ENCODE peak calls at places on chromosomes 2 and 18, in seven cellular contexts. W is endodermal cell, C is dorsolateral prefrontal cortex, M is H9, Q is mammary epithelial cell, N is mesendoderm, D is lung. S is an unnamed sample.
A peak's percentile ranks its signal among the peaks of the same experiment; 100 is the strongest.

GRCh38 chr2:101297383-101297782 is 11.1 kb downstream of the RNF149 start:
- DNase-seq in W (no peak), C (no peak), M (no peak), Q (no peak), N (no peak), D (no peak), S (no peak)

GRCh38 chr18:76429262-76430126 is 65.5 kb downstream of the ZNF516 start:
- DNase-seq in W (no peak), C (no peak), M (no peak), Q (no peak), N (no peak), D (no peak), S (no peak)

GRCh38 chr18:76558881-76559667 is 64.0 kb upstream of the ZNF516 start:
- DNase-seq in W (peak; percentile 33), C (no peak), M (no peak), Q (peak; percentile 75), N (no peak), D (no peak), S (no peak)

GRCh38 chr2:240480834-240481623 is 45.6 kb downstream of the GPC1 start:
- DNase-seq in W (peak; percentile 36), C (no peak), M (peak; percentile 26), Q (no peak), N (no peak), D (peak; percentile 25), S (peak; percentile 81)

GRCh38 chr2:86054539-86055082 is 51.1 kb downstream of the POLR1A start:
- DNase-seq in W (peak; percentile 17), C (no peak), M (peak; percentile 3), Q (no peak), N (no peak), D (no peak), S (no peak)

GRCh38 chr2:24919977-24920812 is at the start of gene ADCY3:
- DNase-seq in W (peak; percentile 80), C (no peak), M (peak; percentile 57), Q (peak; percentile 23), N (peak; percentile 48), D (no peak), S (no peak)

GRCh38 chr2:119438726-119439284 is 7.2 kb downstream of the TMEM37 start:
- DNase-seq in W (no peak), C (no peak), M (peak; percentile 14), Q (no peak), N (no peak), D (no peak), S (no peak)

GRCh38 chr2:98027955-98028593 is 32.3 kb upstream of the TMEM131 start:
- DNase-seq in W (no peak), C (no peak), M (no peak), Q (no peak), N (peak; percentile 66), D (no peak), S (no peak)

GRCh38 chr2:235500761-235501662 is 7.2 kb downstream of the AGAP1 start:
- DNase-seq in W (peak; percentile 66), C (no peak), M (no peak), Q (peak; percentile 37), N (peak; percentile 81), D (no peak), S (no peak)

GRCh38 chr2:45962522-45962921 is 311.0 kb downstream of the PRKCE start:
- DNase-seq in W (no peak), C (no peak), M (no peak), Q (no peak), N (no peak), D (peak; percentile 45), S (no peak)

GRCh38 chr2:29747786-29748470 is 173.5 kb downstream of the ALK start:
- DNase-seq in W (no peak), C (no peak), M (no peak), Q (peak; percentile 100), N (no peak), D (peak; percentile 56), S (no peak)

GRCh38 chr18:13982136-13982535 is 66.8 kb upstream of the MC2R start:
- DNase-seq in W (peak; percentile 86), C (no peak), M (peak; percentile 82), Q (no peak), N (peak; percentile 90), D (no peak), S (no peak)

GRCh38 chr2:37637985-37638384 is 33.5 kb downstream of the CDC42EP3 start:
- DNase-seq in W (no peak), C (no peak), M (no peak), Q (no peak), N (no peak), D (no peak), S (no peak)

GRCh38 chr2:237581751-237582746 is 8.5 kb downstream of the RAB17 start:
- DNase-seq in W (peak; percentile 63), C (no peak), M (no peak), Q (no peak), N (peak; percentile 84), D (peak; percentile 74), S (no peak)

GRCh38 chr2:229852565-229852964 is 69.2 kb downstream of the TRIP12 start:
- DNase-seq in W (no peak), C (no peak), M (no peak), Q (no peak), N (no peak), D (no peak), S (no peak)

GRCh38 chr2:20067992-20068727 is 16.7 kb upstream of the LAPTM4A start:
- DNase-seq in W (no peak), C (no peak), M (no peak), Q (peak; percentile 91), N (no peak), D (no peak), S (no peak)

GRCh38 chr2:26519396-26519991 is 41.6 kb upstream of the OTOF start:
- DNase-seq in W (no peak), C (no peak), M (no peak), Q (no peak), N (peak; percentile 53), D (no peak), S (no peak)

DNA sequence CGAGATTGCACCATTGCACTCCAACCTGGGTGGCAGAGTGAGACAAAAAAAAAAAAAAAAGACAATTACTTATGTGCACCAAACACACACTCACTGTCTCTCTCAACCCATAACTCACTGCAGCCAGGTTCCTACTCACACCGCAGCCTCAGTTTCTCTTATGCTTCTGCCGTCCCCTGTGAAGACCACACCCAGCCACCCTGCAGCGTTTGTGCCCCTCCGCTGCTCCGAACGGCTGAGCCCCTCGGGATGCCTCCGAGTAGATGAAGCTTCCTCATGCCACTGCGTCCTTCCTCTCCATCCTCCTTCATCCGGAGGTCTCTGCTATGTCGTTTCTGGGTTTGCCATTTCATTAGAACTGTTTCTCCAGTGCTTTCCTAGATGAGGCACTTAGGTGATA is 160.1 kb downstream of the TWIST2 start:
- DNase-seq in W (peak; percentile 25), C (no peak), M (no peak), Q (no peak), N (no peak), D (no peak), S (no peak)
- H3K27me3 ChIP-seq in W (no peaks in the 10 kb centered on the region), C (no peaks in the 10 kb centered on the region), M (no peaks in the 10 kb centered on the region), Q (no peaks in the 10 kb centered on the region), N (no peaks in the 10 kb centered on the region), D (no peaks in the 10 kb centered on the region), S (no peaks in the 10 kb centered on the region)

DNA sequence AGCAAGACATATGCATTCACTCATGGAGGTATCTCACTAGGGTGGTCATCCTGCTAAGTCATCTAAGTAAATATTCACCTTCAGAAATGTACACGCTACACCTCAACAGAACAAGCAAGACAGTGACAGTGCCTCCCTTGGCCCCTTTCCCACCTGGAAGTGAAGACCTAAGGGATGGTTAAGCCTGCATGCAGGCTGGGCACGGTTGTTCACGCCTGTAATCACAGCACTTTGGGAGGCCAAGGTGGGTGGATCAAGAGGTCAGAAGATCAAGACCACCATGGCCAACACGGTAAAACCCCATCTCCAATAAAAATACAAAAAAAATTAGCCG is 4.4 kb downstream of the LIMS2 start:
- DNase-seq in W (no peak), C (no peak), M (no peak), Q (no peak), N (no peak), D (no peak), S (no peak)
- H3K27me3 ChIP-seq in W (peaks cover 29% of the 10 kb centered on the region), C (no peaks in the 10 kb centered on the region), M (peaks cover 7% of the 10 kb centered on the region), Q (peaks cover 16% of the 10 kb centered on the region), N (peaks cover 4% of the 10 kb centered on the region), D (no peaks in the 10 kb centered on the region), S (no peaks in the 10 kb centered on the region)

GRCh38 chr2:31137211-31138036 is 816 bp downstream of the GALNT14 start:
- DNase-seq in W (peak; percentile 73), C (no peak), M (peak; percentile 54), Q (peak; percentile 49), N (peak; percentile 79), D (no peak), S (peak; percentile 86)

GRCh38 chr2:31136000-31136399 is 2.2 kb downstream of the GALNT14 start:
- DNase-seq in W (no peak), C (no peak), M (no peak), Q (no peak), N (no peak), D (no peak), S (no peak)

GRCh38 chr2:31134450-31134849 is 3.8 kb downstream of the GALNT14 start:
- DNase-seq in W (no peak), C (no peak), M (no peak), Q (no peak), N (no peak), D (no peak), S (peak; percentile 66)

GRCh38 chr2:31138037-31138962 is at the start of gene GALNT14:
- DNase-seq in W (peak; percentile 90), C (peak; percentile 55), M (peak; percentile 73), Q (peak; percentile 82), N (peak; percentile 78), D (peak; percentile 55), S (peak; percentile 87)

DNA sequence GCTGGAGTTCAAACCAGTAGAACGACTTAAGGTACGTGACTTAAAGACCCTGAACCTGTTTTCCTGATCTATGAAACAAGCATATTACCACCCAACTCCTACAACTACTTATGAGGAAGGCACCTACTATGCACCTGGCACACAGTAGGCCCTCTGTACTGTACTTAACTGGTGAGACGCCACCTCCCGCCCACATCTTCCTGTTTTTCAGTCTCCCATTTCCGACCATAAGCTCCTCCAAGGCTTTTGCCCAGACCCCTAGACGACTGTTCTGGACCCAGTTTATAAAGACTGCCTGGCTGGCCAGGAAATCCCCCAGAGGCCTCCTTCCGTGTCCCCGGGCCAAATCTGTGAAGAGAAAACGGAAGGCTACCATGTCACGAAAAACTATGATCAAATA is 1.5 kb downstream of the GALNT14 start:
- DNase-seq in W (no peak), C (no peak), M (no peak), Q (no peak), N (no peak), D (no peak), S (peak; percentile 85)
- H3K27me3 ChIP-seq in W (peaks cover 87% of the 10 kb centered on the region), C (no peaks in the 10 kb centered on the region), M (peaks cover 20% of the 10 kb centered on the region), Q (no peaks in the 10 kb centered on the region), N (peaks cover 8% of the 10 kb centered on the region), D (no peaks in the 10 kb centered on the region), S (peaks cover 30% of the 10 kb centered on the region)

GRCh38 chr2:70902579-70902978 is 33.1 kb upstream of the ATP6V1B1 start:
- DNase-seq in W (peak; percentile 29), C (no peak), M (no peak), Q (no peak), N (no peak), D (no peak), S (peak; percentile 82)

GRCh38 chr2:70903171-70903570 is 32.5 kb upstream of the ATP6V1B1 start:
- DNase-seq in W (no peak), C (no peak), M (no peak), Q (no peak), N (no peak), D (no peak), S (no peak)

GRCh38 chr2:70902067-70902442 is 33.6 kb upstream of the ATP6V1B1 start:
- DNase-seq in W (no peak), C (no peak), M (no peak), Q (no peak), N (peak; percentile 66), D (no peak), S (peak; percentile 57)

GRCh38 chr2:70903641-70904340 is 31.9 kb upstream of the ATP6V1B1 start:
- DNase-seq in W (peak; percentile 68), C (no peak), M (peak; percentile 60), Q (no peak), N (no peak), D (no peak), S (peak; percentile 72)

GRCh38 chr2:70901235-70902066 is 34.2 kb upstream of the ATP6V1B1 start:
- DNase-seq in W (peak; percentile 87), C (no peak), M (peak; percentile 69), Q (no peak), N (peak; percentile 77), D (no peak), S (peak; percentile 89)
- H3K27me3 ChIP-seq in W (peaks cover 100% of the 10 kb centered on the region), C (peaks cover 99% of the 10 kb centered on the region), M (peaks cover 96% of the 10 kb centered on the region), Q (peaks cover 41% of the 10 kb centered on the region), N (peaks cover 76% of the 10 kb centered on the region), D (peaks cover 11% of the 10 kb centered on the region), S (peaks cover 63% of the 10 kb centered on the region)